ENCODE peak calls at places on chromosome 22, in ten cellular contexts. Q, O, H, M, B, R, N, U, F and A are unnamed samples.

GRCh38 chr22:39287076-39287743 is 32.2 kb downstream of the RPL3 start:
- DNase-seq in M (no peak), N (no peak), F (peak; percentile 49), U (no peak), R (peak; percentile 75), Q (no peak), O (no peak), B (no peak), H (no peak), A (no peak)

GRCh38 chr22:29167032-29167911 is 38.4 kb upstream of the EMID1 start:
- DNase-seq in N (no peak), O (no peak), Q (peak; percentile 39), U (no peak), H (no peak), M (no peak), B (no peak), F (no peak), R (peak; percentile 99), A (no peak)

GRCh38 chr22:30884211-30885000 is 84.2 kb downstream of the MORC2 start:
- DNase-seq in R (no peak), U (no peak), O (no peak), Q (no peak), N (no peak), F (no peak), B (no peak), H (no peak), M (no peak), A (no peak)

GRCh38 chr22:24037851-24038765 is 27.0 kb downstream of the CABIN1 start:
- DNase-seq in N (no peak), U (no peak), M (no peak), R (no peak), B (peak; percentile 68), O (no peak), H (no peak), F (no peak), Q (no peak), A (no peak)

GRCh38 chr22:49272546-49273125 is 555.0 kb downstream of the BRD1 start:
- DNase-seq in F (no peak), U (no peak), B (no peak), N (no peak), O (no peak), R (no peak), Q (no peak), H (no peak), M (no peak), A (no peak)

GRCh38 chr22:32042924-32043323 is at the start of gene SLC5A1:
- DNase-seq in H (no peak), R (no peak), O (no peak), N (no peak), M (no peak), B (no peak), U (no peak), F (no peak), Q (no peak), A (no peak)

GRCh38 chr22:17888855-17889254 is 114.6 kb upstream of the BID start:
- DNase-seq in H (no peak), U (peak; percentile 47), M (no peak), Q (no peak), N (no peak), B (peak; percentile 45), F (peak; percentile 42), R (no peak), O (peak; percentile 49), A (no peak)

GRCh38 chr22:26916236-26916635 is 258.8 kb downstream of the MIAT start:
- DNase-seq in R (no peak), U (no peak), F (no peak), M (no peak), Q (no peak), H (no peak), B (no peak), N (no peak), O (no peak), A (no peak)

GRCh38 chr22:39152511-39153219 is at the start of gene CBX7:
- DNase-seq in U (peak; percentile 76), R (peak; percentile 80), B (peak; percentile 78), M (peak; percentile 94), H (peak; percentile 68), N (peak; percentile 82), F (peak; percentile 81), Q (peak; percentile 98), O (peak; percentile 84), A (peak; percentile 95)

GRCh38 chr22:48899523-48900326 is 927.9 kb downstream of the BRD1 start:
- DNase-seq in R (no peak), Q (no peak), N (no peak), O (no peak), H (no peak), F (no peak), B (no peak), U (no peak), M (no peak), A (peak; percentile 32)

GRCh38 chr22:23064381-23065068 is 5.8 kb upstream of the GNAZ start:
- DNase-seq in H (no peak), O (no peak), R (no peak), M (no peak), U (no peak), B (no peak), N (no peak), F (no peak), Q (no peak), A (peak; percentile 27)

GRCh38 chr22:43925433-43926348 is 2.1 kb downstream of the PNPLA3 start:
- DNase-seq in R (no peak), H (no peak), M (peak; percentile 71), O (peak; percentile 11), Q (no peak), U (no peak), B (no peak), F (no peak), N (no peak), A (peak; percentile 64)

GRCh38 chr22:22816766-22817410 is 70.7 kb upstream of the IGLL5 start:
- DNase-seq in U (no peak), H (no peak), N (no peak), R (no peak), Q (no peak), O (no peak), M (no peak), B (no peak), F (no peak), A (no peak)

GRCh38 chr22:29912141-29912540 is 29.2 kb downstream of the MTMR3 start:
- DNase-seq in R (no peak), O (no peak), N (no peak), M (no peak), B (no peak), U (no peak), F (no peak), Q (no peak), H (no peak), A (no peak)

GRCh38 chr22:28018461-28018927 is 99.4 kb upstream of the PITPNB start:
- DNase-seq in U (no peak), M (no peak), Q (no peak), R (no peak), H (no peak), F (no peak), B (no peak), O (no peak), N (no peak), A (no peak)

GRCh38 chr22:23521442-23522113 is 58.5 kb downstream of the IGLL1 start:
- DNase-seq in H (peak; percentile 62), O (peak; percentile 97), R (peak; percentile 94), B (peak; percentile 87), N (peak; percentile 41), F (peak; percentile 83), Q (peak; percentile 56), U (peak; percentile 75), M (peak; percentile 98), A (peak; percentile 89)

GRCh38 chr22:47231759-47232158 is 469.3 kb downstream of the TBC1D22A start:
- DNase-seq in H (no peak), M (no peak), Q (no peak), O (no peak), N (no peak), R (no peak), F (no peak), B (no peak), U (no peak), A (no peak)

GRCh38 chr22:43921361-43921760 is 2.2 kb upstream of the PNPLA3 start:
- DNase-seq in R (no peak), F (peak; percentile 58), Q (no peak), O (peak; percentile 52), U (peak; percentile 77), H (peak; percentile 56), M (no peak), N (no peak), B (no peak), A (no peak)

GRCh38 chr22:20642668-20643179 is 131.2 kb upstream of the SERPIND1 start:
- DNase-seq in M (no peak), H (no peak), F (no peak), N (no peak), R (no peak), U (no peak), Q (no peak), B (no peak), O (no peak), A (no peak)

GRCh38 chr22:38973289-38974169 is 8.6 kb upstream of the APOBEC3B start:
- DNase-seq in B (peak; percentile 25), R (peak; percentile 48), F (peak; percentile 37), Q (peak; percentile 54), U (peak; percentile 17), O (peak; percentile 19), N (peak; percentile 24), H (peak; percentile 8), M (peak; percentile 65), A (no peak)

GRCh38 chr22:38177044-38177443 is 4.6 kb downstream of the PLA2G6 start:
- DNase-seq in H (no peak), O (no peak), M (no peak), R (no peak), Q (no peak), B (no peak), U (no peak), F (no peak), N (no peak), A (no peak)

GRCh38 chr22:47206819-47207218 is 444.4 kb downstream of the TBC1D22A start:
- DNase-seq in B (no peak), H (no peak), R (no peak), N (no peak), U (no peak), O (no peak), M (no peak), Q (no peak), F (no peak), A (no peak)

GRCh38 chr22:31818481-31819392 is 64.9 kb downstream of the DEPDC5 start:
- DNase-seq in U (peak; percentile 48), H (peak; percentile 62), Q (no peak), R (no peak), F (peak; percentile 7), M (no peak), N (peak; percentile 2), O (no peak), B (peak; percentile 69), A (no peak)

GRCh38 chr22:36546932-36547331 is 18.0 kb upstream of the EIF3D start:
- DNase-seq in F (peak; percentile 36), N (no peak), O (peak; percentile 61), M (peak; percentile 32), B (peak; percentile 88), Q (no peak), R (no peak), H (peak; percentile 85), U (peak; percentile 92), A (no peak)

GRCh38 chr22:35467788-35468187 is 67.8 kb downstream of the MCM5 start:
- DNase-seq in R (no peak), U (peak; percentile 47), H (peak; percentile 56), N (no peak), F (peak; percentile 70), Q (no peak), B (peak; percentile 45), M (no peak), O (peak; percentile 65), A (peak; percentile 76)

GRCh38 chr22:48938741-48939140 is 888.9 kb downstream of the BRD1 start:
- DNase-seq in H (no peak), U (no peak), R (no peak), N (no peak), Q (no peak), B (no peak), O (no peak), M (no peak), F (no peak), A (peak; percentile 22)

GRCh38 chr22:49298834-49299750 is 528.6 kb downstream of the BRD1 start:
- DNase-seq in O (no peak), N (no peak), M (no peak), H (no peak), U (no peak), B (no peak), Q (no peak), R (no peak), F (no peak), A (peak; percentile 26)

GRCh38 chr22:38262051-38262795 is 10.6 kb downstream of the TMEM184B start:
- DNase-seq in F (no peak), U (no peak), R (peak; percentile 60), Q (peak; percentile 39), N (no peak), O (no peak), M (no peak), H (peak; percentile 70), B (no peak), A (no peak)